ENCODE peak calls at places on chromosome 13, in seven cellular contexts. B is nephron progenitor cell, U is pancreas, C is progenitor cell of endocrine pancreas, S is A549, M is astrocyte, E is HFF-Myc. K is an unnamed sample.

GRCh38 chr13:109725297-109725696 is 61.1 kb downstream of the IRS2 start:
- DNase-seq in B (no peak), U (no peak), C (no peak), S (no peak), M (no peak), E (no peak), K (no peak)

GRCh38 chr13:51154029-51154555 is 43.0 kb upstream of the C13orf42 start:
- DNase-seq in B (no peak), U (no peak), C (no peak), S (no peak), M (peak; percentile 64), E (no peak), K (peak; percentile 60)

GRCh38 chr13:23796546-23796945 is 92.7 kb downstream of the MIPEP start:
- DNase-seq in B (no peak), U (no peak), C (no peak), S (no peak), M (no peak), E (no peak), K (no peak)

GRCh38 chr13:109205315-109205714 is 575.9 kb downstream of the MYO16 start:
- DNase-seq in B (no peak), U (no peak), C (no peak), S (no peak), M (no peak), E (no peak), K (peak; percentile 18)

GRCh38 chr13:95535243-95535642 is 17.3 kb upstream of the CLDN10 start:
- DNase-seq in B (no peak), U (peak; percentile 56), C (no peak), S (peak; percentile 89), M (peak; percentile 89), E (peak; percentile 5), K (peak; percentile 50)

GRCh38 chr13:19069684-19070397 is 111.8 kb downstream of the TUBA3C start:
- DNase-seq in B (no peak), U (no peak), C (no peak), S (no peak), M (no peak), E (no peak), K (no peak)

GRCh38 chr13:75938811-75939525 is 302.8 kb downstream of the LMO7 start:
- DNase-seq in B (no peak), U (no peak), C (no peak), S (no peak), M (peak; percentile 2), E (no peak), K (peak; percentile 3)

GRCh38 chr13:41065098-41065497 is 3.8 kb downstream of the WBP4 start:
- DNase-seq in B (no peak), U (no peak), C (no peak), S (no peak), M (peak; percentile 72), E (peak; percentile 44), K (peak; percentile 67)

GRCh38 chr13:74770361-74770760 is 636.2 kb upstream of the KLF12 start:
- DNase-seq in B (no peak), U (no peak), C (no peak), S (peak; percentile 20), M (peak; percentile 93), E (peak; percentile 73), K (peak; percentile 91)

GRCh38 chr13:99985243-99985874 is 3.8 kb downstream of the ZIC2 start:
- DNase-seq in B (peak; percentile 71), U (no peak), C (no peak), S (no peak), M (no peak), E (no peak), K (no peak)

GRCh38 chr13:23778007-23778687 is 111.1 kb downstream of the MIPEP start:
- DNase-seq in B (no peak), U (no peak), C (no peak), S (no peak), M (no peak), E (no peak), K (no peak)

GRCh38 chr13:53250272-53250875 is 221.8 kb downstream of the OLFM4 start:
- DNase-seq in B (peak; percentile 42), U (no peak), C (peak; percentile 12), S (peak; percentile 65), M (peak; percentile 56), E (peak; percentile 38), K (peak; percentile 83)

GRCh38 chr13:109762791-109763190 is 23.6 kb downstream of the IRS2 start:
- DNase-seq in B (no peak), U (no peak), C (no peak), S (no peak), M (no peak), E (no peak), K (no peak)

GRCh38 chr13:33441015-33441414 is 155.5 kb upstream of the STARD13 start:
- DNase-seq in B (no peak), U (peak; percentile 27), C (no peak), S (peak; percentile 37), M (no peak), E (no peak), K (peak; percentile 53)

GRCh38 chr13:29937836-29938235 is 87.4 kb upstream of the UBL3 start:
- DNase-seq in B (no peak), U (no peak), C (no peak), S (no peak), M (no peak), E (no peak), K (no peak)

GRCh38 chr13:36822786-36823185 is 3.8 kb downstream of the RFXAP start:
- DNase-seq in B (no peak), U (no peak), C (no peak), S (no peak), M (peak; percentile 26), E (no peak), K (no peak)

GRCh38 chr13:24668955-24669354 is 11.3 kb upstream of the ATP12A start:
- DNase-seq in B (no peak), U (no peak), C (no peak), S (no peak), M (no peak), E (no peak), K (no peak)

GRCh38 chr13:49443689-49444516 is at the start of the genes CAB39L and SETDB2:
- DNase-seq in B (peak; percentile 94), U (peak; percentile 100), C (peak; percentile 97), S (peak; percentile 97), M (peak; percentile 98), E (peak; percentile 97), K (peak; percentile 99)
- TF ChIP-seq CTCF in B (peak; percentile 14), U (peak; percentile 26), C (peak; percentile 46), S (no peak), M (no peak), E (peak; percentile 11), K (peak; percentile 42)

GRCh38 chr13:31009166-31009565 is 76.7 kb downstream of the TEX26 start:
- DNase-seq in B (no peak), U (no peak), C (no peak), S (no peak), M (peak; percentile 62), E (no peak), K (no peak)

GRCh38 chr13:31014461-31014860 is 82.0 kb downstream of the TEX26 start:
- DNase-seq in B (no peak), U (no peak), C (no peak), S (no peak), M (no peak), E (no peak), K (no peak)

GRCh38 chr13:31011193-31011860 is 78.9 kb downstream of the TEX26 start:
- DNase-seq in B (no peak), U (no peak), C (no peak), S (no peak), M (no peak), E (no peak), K (no peak)

GRCh38 chr13:31015207-31015606 is 82.8 kb downstream of the TEX26 start:
- DNase-seq in B (no peak), U (no peak), C (no peak), S (no peak), M (no peak), E (no peak), K (no peak)

DNA sequence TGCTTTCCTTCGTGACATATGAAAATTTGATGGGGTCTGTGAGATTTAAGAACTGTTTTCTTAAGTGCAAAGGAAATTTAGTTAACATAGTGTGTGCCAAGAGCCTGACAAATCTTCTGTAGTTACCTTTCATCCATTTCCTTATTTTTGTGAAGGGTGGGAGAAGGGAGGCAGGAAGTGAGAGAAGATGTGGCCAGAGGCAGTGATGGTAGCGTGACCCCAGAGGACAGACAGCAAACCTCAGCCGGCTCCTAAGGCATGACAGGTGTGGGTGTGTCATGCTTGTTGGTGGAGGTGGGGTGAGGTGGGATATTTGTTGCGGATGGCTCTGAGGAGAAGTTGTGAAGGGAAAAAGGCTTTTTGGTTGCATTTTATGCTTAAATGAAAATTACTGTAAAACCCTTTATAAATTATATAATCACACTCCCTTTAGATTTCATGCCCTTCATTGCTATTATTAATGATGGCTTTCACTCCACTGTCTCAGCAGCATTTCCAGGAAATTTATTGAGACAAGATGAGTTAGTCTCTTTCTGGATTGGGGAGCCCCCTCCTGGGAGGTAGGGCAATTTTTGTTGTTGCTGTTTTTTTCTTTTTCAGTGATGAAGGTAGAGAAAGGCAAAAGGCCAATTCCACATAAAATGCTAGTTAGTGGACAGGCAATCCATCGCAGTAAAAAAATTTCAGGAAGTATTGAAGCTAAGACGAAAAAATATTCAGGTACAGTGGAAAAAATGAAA is 80.0 kb downstream of the TEX26 start:
- DNase-seq in B (no peak), U (no peak), C (no peak), S (no peak), M (no peak), E (no peak), K (peak; percentile 58)
- TF ChIP-seq CTCF in B (peak; percentile 26), U (no peak), C (peak; percentile 34), S (peak; percentile 35), M (peak; percentile 46), E (peak; percentile 56), K (peak; percentile 56)

DNA sequence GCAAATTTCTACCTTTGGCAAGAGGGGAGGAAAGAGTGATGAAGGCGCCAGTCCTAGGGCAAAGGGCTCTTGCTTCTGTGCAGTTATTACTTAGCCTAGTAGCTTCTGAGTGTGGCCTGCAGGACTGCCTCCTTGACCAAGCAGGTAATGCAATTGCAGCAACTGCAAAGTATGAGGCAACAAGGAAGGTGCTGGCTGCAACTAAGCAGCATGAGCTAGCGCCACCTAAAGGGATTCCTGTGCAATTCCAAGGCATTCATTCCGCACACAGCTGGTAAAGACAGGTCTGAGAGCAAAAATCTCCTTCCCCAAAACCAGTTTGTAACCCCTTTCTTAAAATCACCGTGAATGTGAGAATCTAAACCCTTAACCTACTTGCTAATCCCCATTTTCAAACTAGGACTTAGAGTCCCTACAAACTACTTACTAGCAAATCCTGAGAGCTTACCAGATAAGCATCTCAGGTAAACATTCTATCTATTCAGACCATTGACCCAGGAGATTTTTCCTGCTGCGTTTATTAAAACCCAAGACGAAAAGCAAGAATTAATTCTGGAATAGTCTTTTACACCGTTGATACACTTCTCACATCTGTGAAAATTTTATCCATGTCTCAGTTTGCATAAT is 62.9 kb downstream of the DCT start:
- DNase-seq in B (peak; percentile 34), U (no peak), C (peak; percentile 35), S (peak; percentile 32), M (peak; percentile 18), E (no peak), K (peak; percentile 35)
- TF ChIP-seq CTCF in B (peak; percentile 70), U (peak; percentile 7), C (peak; percentile 81), S (no peak), M (peak; percentile 37), E (peak; percentile 63), K (peak; percentile 52)

DNA sequence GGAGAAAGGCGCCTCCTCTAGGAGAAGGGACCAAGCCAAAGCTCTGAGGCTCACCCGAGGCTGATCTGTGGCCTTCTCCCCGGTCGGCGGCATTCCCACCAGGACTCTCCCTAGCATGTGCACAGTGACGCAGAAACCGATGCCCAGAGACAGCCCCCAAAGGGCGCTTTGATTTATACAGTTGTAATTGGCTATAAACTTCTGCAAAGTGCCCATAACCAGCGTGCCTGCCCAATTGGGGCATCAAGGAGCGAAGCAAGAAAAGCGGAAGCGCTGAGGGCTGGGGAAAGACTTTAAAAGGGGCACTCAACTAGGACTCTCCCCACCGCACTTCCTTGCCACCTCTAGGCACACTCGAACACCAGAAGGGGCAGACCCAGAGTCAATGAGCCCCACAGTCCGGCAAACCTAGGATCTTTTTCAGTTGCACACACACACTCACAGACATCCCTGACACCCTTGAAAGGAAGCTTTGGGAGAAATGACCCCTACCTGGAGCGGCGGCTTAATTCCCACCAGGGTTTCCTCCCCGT is 1.8 kb downstream of the CDX2 start:
- DNase-seq in B (no peak), U (no peak), C (no peak), S (no peak), M (no peak), E (no peak), K (no peak)
- TF ChIP-seq CTCF in B (no peak), U (no peak), C (no peak), S (no peak), M (no peak), E (no peak), K (no peak)